ENCODE peak calls at places on chromosome 4, in four cellular contexts. Y is H1, E is mesendoderm, S is H9. A is an unnamed sample.

GRCh38 chr4:35250771-35251170 is 993.5 kb downstream of the ARAP2 start:
- DNase-seq in E (no peak), Y (no peak), S (no peak), A (no peak)

GRCh38 chr4:181504846-181505374 is 738.3 kb upstream of the TENM3 start:
- DNase-seq in E (no peak), Y (no peak), S (no peak), A (no peak)

GRCh38 chr4:13344216-13344615 is 139.9 kb downstream of the RAB28 start:
- DNase-seq in E (no peak), Y (no peak), S (no peak), A (no peak)

GRCh38 chr4:5398056-5398455 is 310.3 kb downstream of the EVC2 start:
- DNase-seq in E (no peak), S (no peak), Y (no peak), A (no peak)

GRCh38 chr4:139208404-139208945 is 31.5 kb upstream of the ELF2 start:
- DNase-seq in Y (no peak), E (no peak), S (no peak), A (peak; percentile 91)

GRCh38 chr4:91325495-91325894 is 978.3 kb upstream of the GRID2 start:
- DNase-seq in E (no peak), Y (no peak), S (no peak), A (no peak)

GRCh38 chr4:47442980-47443379 is 20.5 kb downstream of the COMMD8 start:
- DNase-seq in S (no peak), E (no peak), Y (no peak), A (no peak)

GRCh38 chr4:110014233-110014632 is 101.5 kb downstream of the EGF start:
- DNase-seq in Y (no peak), S (no peak), E (no peak), A (no peak)

GRCh38 chr4:59135248-59135802 is 2025.1 kb upstream of the IGFBP7 start:
- DNase-seq in E (no peak), S (no peak), Y (no peak), A (no peak)

GRCh38 chr4:8607603-8608481 is 15.3 kb downstream of the CPZ start:
- DNase-seq in E (peak; percentile 62), Y (peak; percentile 21), S (peak; percentile 82), A (no peak)

GRCh38 chr4:6221851-6222760 is 21.8 kb upstream of the JAKMIP1 start:
- DNase-seq in E (peak; percentile 81), S (peak; percentile 79), Y (no peak), A (no peak)

GRCh38 chr4:155207534-155208257 is 740 bp upstream of the NPY2R start:
- DNase-seq in Y (peak; percentile 19), S (peak; percentile 77), E (peak; percentile 90), A (no peak)

GRCh38 chr4:8305851-8306361 is 36.4 kb downstream of the HTRA3 start:
- DNase-seq in E (no peak), S (peak; percentile 46), Y (no peak), A (no peak)

GRCh38 chr4:123748806-123749205 is 352.2 kb downstream of the SPRY1 start:
- DNase-seq in Y (no peak), S (no peak), E (peak; percentile 32), A (no peak)

GRCh38 chr4:76665139-76665538 is 230.1 kb downstream of the SHROOM3 start:
- DNase-seq in Y (no peak), S (no peak), E (no peak), A (peak; percentile 43)

GRCh38 chr4:187192266-187192665 is 468.6 kb upstream of the FAT1 start:
- DNase-seq in S (no peak), E (no peak), Y (no peak), A (no peak)

GRCh38 chr4:10587697-10588096 is 96.9 kb downstream of the CLNK start:
- DNase-seq in Y (no peak), S (no peak), E (peak; percentile 81), A (no peak)

GRCh38 chr4:158428242-158428641 is 93.4 kb upstream of the RXFP1 start:
- DNase-seq in E (no peak), S (no peak), Y (no peak), A (peak; percentile 31)

GRCh38 chr4:57265831-57266582 is 155.8 kb upstream of the IGFBP7 start:
- DNase-seq in Y (peak; percentile 36), S (peak; percentile 56), E (peak; percentile 74), A (no peak)

GRCh38 chr4:181528570-181529184 is 714.5 kb upstream of the TENM3 start:
- DNase-seq in Y (peak; percentile 68), E (peak; percentile 89), S (peak; percentile 85), A (peak; percentile 73)

GRCh38 chr4:111780965-111781364 is 364.3 kb upstream of the FAM241A start:
- DNase-seq in E (no peak), S (no peak), Y (no peak), A (no peak)

GRCh38 chr4:107740381-107740780 is 20.3 kb upstream of the PAPSS1 start:
- DNase-seq in Y (no peak), E (peak; percentile 63), S (no peak), A (peak; percentile 9)

GRCh38 chr4:5051692-5052423 is 578 bp downstream of the STK32B start:
- DNase-seq in Y (no peak), S (peak; percentile 56), E (peak; percentile 18), A (peak; percentile 35)

GRCh38 chr4:73244941-73245601 is 13.5 kb downstream of the ANKRD17 start:
- DNase-seq in E (peak; percentile 24), Y (no peak), S (no peak), A (no peak)

DNA sequence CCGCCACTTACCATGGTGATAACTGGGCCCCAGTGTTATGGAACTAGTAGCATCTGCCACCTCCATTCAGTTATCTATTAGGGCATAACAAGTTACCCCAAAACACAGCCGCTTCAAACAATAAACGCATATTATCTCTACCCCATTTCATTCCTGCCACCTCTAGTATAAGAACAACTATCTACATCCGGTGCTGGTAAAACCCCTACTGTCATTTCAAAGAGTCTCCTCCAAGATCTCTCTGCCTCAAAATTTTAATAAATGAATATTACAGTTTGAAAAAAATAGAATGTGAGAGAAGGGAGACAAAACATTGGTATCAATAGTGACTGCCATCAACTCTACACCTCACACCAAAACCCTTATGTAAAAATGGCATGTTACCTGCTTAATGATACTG is 35.5 kb upstream of the RBPJ start:
- DNase-seq in E (no peak), Y (no peak), S (no peak), A (no peak)
- H3K56ac ChIP-seq in E (no peak overlapping the region), Y (no peak overlapping the region), S (no peak overlapping the region), A (no peak overlapping the region)

GRCh38 chr4:152310223-152310622 is 225.7 kb downstream of the FBXW7 start:
- DNase-seq in Y (no peak), E (peak; percentile 85), S (peak; percentile 30), A (peak; percentile 82)
- H3K27ac ChIP-seq in Y (no peak overlapping the region), E (peak overlapping the region; percentile 6), S (no peak overlapping the region), A (no peak overlapping the region)

GRCh38 chr4:30968926-30969325 is 248.8 kb downstream of the PCDH7 start:
- DNase-seq in Y (no peak), E (no peak), S (no peak), A (no peak)
- H3K56ac ChIP-seq in Y (no peak overlapping the region), E (no peak overlapping the region), S (no peak overlapping the region), A (no peak overlapping the region)

DNA sequence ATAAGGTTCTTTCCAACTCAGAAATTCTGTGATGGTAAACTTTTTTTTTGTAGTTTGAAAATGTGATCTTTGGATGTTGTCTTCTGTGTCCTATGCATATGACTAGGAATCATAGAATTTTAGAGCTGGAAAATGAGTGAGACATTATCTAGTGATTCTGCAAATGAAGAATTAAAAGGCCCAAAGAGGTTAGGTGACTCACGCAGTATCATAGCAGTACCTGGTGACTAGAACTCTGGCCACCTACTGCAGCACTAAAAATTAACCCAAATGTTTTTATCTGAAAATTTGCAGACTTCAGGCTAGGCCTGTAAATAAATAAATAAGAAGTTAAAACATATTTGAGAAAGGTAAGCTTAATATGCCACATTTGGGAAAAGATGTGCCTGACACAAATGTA is 52.8 kb downstream of the NFKB1 start:
- DNase-seq in Y (no peak), S (no peak), E (no peak), A (peak; percentile 42)
- H3K27ac ChIP-seq in Y (no peak overlapping the region), S (no peak overlapping the region), E (no peak overlapping the region), A (no peak overlapping the region)

GRCh38 chr4:113449407-113449974 is 312.0 kb downstream of the CAMK2D start:
- DNase-seq in S (no peak), Y (no peak), E (no peak), A (no peak)
- H3K56ac ChIP-seq in S (no peak overlapping the region), Y (no peak overlapping the region), E (no peak overlapping the region), A (no peak overlapping the region)

GRCh38 chr4:177255359-177255758 is 54.3 kb upstream of the NEIL3 start:
- DNase-seq in E (no peak), S (no peak), Y (no peak), A (no peak)
- H3K27ac ChIP-seq in E (no peak overlapping the region), S (no peak overlapping the region), Y (no peak overlapping the region), A (no peak overlapping the region)